ENCODE peak calls at places on chromosomes 3 and 15, in five cellular contexts. T is fibroblast of lung; O is nephron progenitor cell; H is CD4-positive, alpha-beta T cell; Y is neural crest cell. K is an unnamed sample.

GRCh38 chr15:87589134-87589533 is 667.4 kb downstream of the NTRK3 start:
- DNase-seq in H (no peak), O (no peak), Y (no peak), T (no peak), K (no peak)

GRCh38 chr15:62739507-62739906 is 303.0 kb upstream of the TPM1 start:
- DNase-seq in O (no peak), T (peak), H (no peak), Y (no peak), K (no peak)

GRCh38 chr3:124075758-124076157 is 83.8 kb upstream of the ROPN1 start:
- DNase-seq in O (no peak), T (no peak), H (no peak), Y (no peak), K (no peak)

GRCh38 chr3:129233538-129233937 is 15.9 kb upstream of the COPG1 start:
- DNase-seq in H (no peak), O (no peak), Y (no peak), T (no peak), K (peak)

GRCh38 chr15:90320062-90320884 is 31.8 kb upstream of the ZNF774 start:
- DNase-seq in T (peak), Y (peak), O (peak), H (peak), K (peak)

GRCh38 chr3:131535131-131535530 is 32.4 kb upstream of the MRPL3 start:
- DNase-seq in O (no peak), Y (no peak), H (no peak), T (peak), K (no peak)

GRCh38 chr3:127011270-127011992 is 28.5 kb downstream of the PLXNA1 start:
- DNase-seq in Y (no peak), H (no peak), T (peak), O (no peak), K (peak)

GRCh38 chr3:29665688-29666087 is 384.8 kb downstream of the RBMS3 start:
- DNase-seq in Y (no peak), O (no peak), H (no peak), T (no peak), K (no peak)

GRCh38 chr3:48459773-48460516 is 13.4 kb downstream of the ATRIP start:
- DNase-seq in H (no peak), T (no peak), O (no peak), Y (no peak), K (no peak)

GRCh38 chr3:100766069-100766468 is 56.8 kb downstream of the TFG start:
- DNase-seq in O (no peak), T (no peak), H (no peak), Y (no peak), K (no peak)

GRCh38 chr3:195356151-195357086 is 85.5 kb upstream of the XXYLT1 start:
- DNase-seq in H (no peak), O (no peak), Y (peak), T (peak), K (peak)

GRCh38 chr3:47016934-47017435 is 37.5 kb downstream of the NBEAL2 start:
- DNase-seq in H (no peak), Y (no peak), T (peak), O (no peak), K (no peak)

GRCh38 chr15:60673918-60674558 is 195.1 kb upstream of the ICE2 start:
- DNase-seq in Y (no peak), H (no peak), T (peak), O (no peak), K (no peak)

GRCh38 chr15:101280007-101280406 is 2.7 kb upstream of the SELENOS start:
- DNase-seq in H (no peak), Y (no peak), O (no peak), T (no peak), K (no peak)

GRCh38 chr3:13955084-13955483 is 75.2 kb upstream of the WNT7A start:
- DNase-seq in Y (no peak), O (no peak), T (no peak), H (no peak), K (no peak)

GRCh38 chr3:66667284-66667683 is 166.5 kb upstream of the LRIG1 start:
- DNase-seq in T (no peak), H (no peak), Y (no peak), O (no peak), K (no peak)

GRCh38 chr3:172102123-172102882 is 62.9 kb downstream of the FNDC3B start:
- DNase-seq in Y (no peak), T (no peak), H (peak), O (no peak), K (no peak)

GRCh38 chr3:195895078-195895899 is 13.1 kb downstream of the TNK2 start:
- DNase-seq in T (peak), O (peak), H (peak), Y (peak), K (peak)

GRCh38 chr3:111776844-111777483 is 82.1 kb upstream of the PHLDB2 start:
- DNase-seq in Y (no peak), T (no peak), O (no peak), H (no peak), K (no peak)

GRCh38 chr15:45102226-45102625 is 11.7 kb downstream of the DUOX2 start:
- DNase-seq in Y (no peak), T (no peak), O (no peak), H (no peak), K (no peak)

GRCh38 chr3:171461087-171461917 is 1.1 kb upstream of the TNIK start:
- DNase-seq in H (peak), Y (no peak), T (peak), O (no peak), K (no peak)

GRCh38 chr3:43995078-43995928 is 246.4 kb upstream of the TOPAZ1 start:
- DNase-seq in O (peak), T (peak), H (no peak), Y (no peak), K (no peak)

GRCh38 chr3:126484148-126484547 is 8.5 kb upstream of the ZXDC start:
- DNase-seq in O (no peak), H (no peak), Y (no peak), T (no peak), K (no peak)

GRCh38 chr3:124297062-124297980 is 305.4 kb upstream of the ROPN1 start:
- DNase-seq in O (no peak), H (no peak), Y (no peak), T (no peak), K (peak)

GRCh38 chr3:147930417-147930816 is 521.3 kb downstream of the ZIC1 start:
- DNase-seq in T (no peak), Y (no peak), H (no peak), O (no peak), K (no peak)

GRCh38 chr3:188205992-188206416 is 52.0 kb downstream of the LPP start:
- DNase-seq in O (no peak), Y (no peak), H (no peak), T (no peak), K (no peak)

DNA sequence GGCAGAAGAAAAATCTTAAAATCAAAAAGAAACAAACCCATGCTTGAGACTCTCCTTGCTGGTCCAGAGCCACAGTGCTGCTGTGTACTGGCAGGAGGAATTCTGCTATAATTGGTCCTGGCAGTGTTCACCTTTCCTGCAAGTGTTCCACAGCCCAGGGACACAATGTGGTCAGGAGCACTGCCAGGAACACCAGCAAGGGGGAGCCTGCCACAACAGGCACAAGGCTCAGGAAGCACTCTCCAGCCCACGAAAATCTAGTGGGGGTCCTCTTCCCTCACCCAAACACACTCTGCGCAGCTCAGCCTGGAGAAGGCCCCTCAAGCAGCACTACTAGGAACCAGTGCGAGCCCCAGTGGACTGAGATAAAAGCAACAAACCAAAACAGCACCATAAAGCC is 92.9 kb downstream of the UBE3A start:
- DNase-seq in H (no peak), O (peak), Y (no peak), T (peak), K (peak)
- TF ChIP-seq CTCF in H (no peak), O (no peak), Y (no peak), T (peak), K (peak)

GRCh38 chr3:59064728-59065127 is 14.9 kb upstream of the CFAP20DC start:
- DNase-seq in Y (no peak), H (no peak), T (no peak), O (no peak), K (no peak)

GRCh38 chr3:59065240-59065639 is 15.4 kb upstream of the CFAP20DC start:
- DNase-seq in H (no peak), T (no peak), Y (no peak), O (no peak), K (no peak)

GRCh38 chr3:59069838-59070237 is 20.0 kb upstream of the CFAP20DC start:
- DNase-seq in T (no peak), H (no peak), O (no peak), Y (no peak), K (no peak)

DNA sequence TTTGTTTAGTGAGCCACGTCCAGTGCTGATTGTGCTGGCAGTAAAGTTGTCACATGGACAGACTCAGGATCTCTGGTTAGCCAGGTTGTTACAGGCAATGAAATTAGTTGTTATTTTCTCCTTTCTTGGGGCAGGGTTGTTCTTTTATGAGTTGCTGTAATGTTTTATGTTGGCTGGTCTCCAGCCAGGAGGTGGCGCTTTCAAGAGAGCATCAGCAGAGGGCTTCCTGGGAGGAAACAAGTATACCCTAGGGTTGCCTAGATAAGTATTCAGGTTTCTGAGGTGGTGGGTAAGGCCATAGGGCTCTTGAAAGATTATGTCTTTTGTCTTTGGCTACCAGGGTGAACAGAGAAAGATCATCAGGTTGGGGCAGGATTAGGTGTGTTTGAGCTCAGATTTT is 14.5 kb upstream of the CFAP20DC start:
- DNase-seq in H (no peak), Y (no peak), O (no peak), T (no peak), K (no peak)
- TF ChIP-seq CTCF in H (no peak), Y (no peak), O (no peak), T (no peak), K (no peak)

GRCh38 chr3:141686477-141687280 is 51.4 kb upstream of the RNF7 start:
- DNase-seq in T (peak), O (no peak), Y (no peak), H (no peak), K (peak)

GRCh38 chr3:141684758-141685157 is 53.3 kb upstream of the RNF7 start:
- DNase-seq in Y (no peak), T (no peak), O (no peak), H (no peak), K (no peak)

GRCh38 chr3:141690366-141691072 is 47.6 kb upstream of the RNF7 start:
- DNase-seq in T (no peak), O (no peak), Y (no peak), H (no peak), K (no peak)
- TF ChIP-seq CTCF in T (no peak), O (no peak), Y (no peak), H (no peak), K (no peak)

DNA sequence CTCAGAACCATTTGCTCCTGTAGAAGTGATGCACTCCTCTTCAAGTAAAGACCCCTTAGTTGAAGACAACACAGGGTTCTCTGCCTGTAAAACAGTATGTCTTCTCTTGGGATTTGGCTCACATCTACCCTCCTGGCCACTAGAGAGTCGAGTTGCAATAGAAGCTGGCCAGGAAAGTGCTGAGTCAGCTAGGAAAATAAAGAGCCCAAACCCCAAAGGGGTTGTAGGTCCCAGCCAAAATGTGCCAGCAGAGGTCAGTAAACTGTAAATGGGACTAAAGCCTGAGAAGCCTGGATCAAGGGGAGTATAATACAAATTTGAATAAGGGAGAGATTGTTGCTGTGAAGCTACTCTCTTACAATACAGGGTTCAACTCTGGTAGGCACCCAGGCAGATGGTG is 37.2 kb upstream of the THBS1 start:
- DNase-seq in H (no peak), Y (no peak), O (no peak), T (peak), K (no peak)
- TF ChIP-seq CTCF in H (no peak), Y (no peak), O (no peak), T (no peak), K (no peak)

DNA sequence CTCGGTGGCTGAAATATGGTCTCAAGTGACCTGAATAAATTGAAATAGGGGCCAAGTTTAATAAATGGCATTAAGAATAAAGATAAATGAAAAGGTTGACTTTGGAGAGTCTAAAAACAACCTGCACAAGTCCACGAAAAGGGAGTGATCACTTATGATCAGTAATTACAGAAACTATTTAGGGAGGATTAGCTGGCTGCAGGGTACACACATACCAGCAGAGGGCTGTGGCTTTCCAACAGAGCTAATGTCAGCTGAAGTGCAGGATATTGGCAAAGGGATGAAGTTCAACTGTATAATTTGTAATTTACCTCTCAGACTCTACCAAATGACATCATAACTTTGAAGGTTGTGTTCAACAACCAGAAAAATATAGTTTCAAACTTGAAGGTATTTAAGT is 86.8 kb downstream of the SYNPR start:
- DNase-seq in Y (no peak), H (no peak), O (peak), T (no peak), K (no peak)
- TF ChIP-seq CTCF in Y (peak), H (no peak), O (peak), T (no peak), K (no peak)

DNA sequence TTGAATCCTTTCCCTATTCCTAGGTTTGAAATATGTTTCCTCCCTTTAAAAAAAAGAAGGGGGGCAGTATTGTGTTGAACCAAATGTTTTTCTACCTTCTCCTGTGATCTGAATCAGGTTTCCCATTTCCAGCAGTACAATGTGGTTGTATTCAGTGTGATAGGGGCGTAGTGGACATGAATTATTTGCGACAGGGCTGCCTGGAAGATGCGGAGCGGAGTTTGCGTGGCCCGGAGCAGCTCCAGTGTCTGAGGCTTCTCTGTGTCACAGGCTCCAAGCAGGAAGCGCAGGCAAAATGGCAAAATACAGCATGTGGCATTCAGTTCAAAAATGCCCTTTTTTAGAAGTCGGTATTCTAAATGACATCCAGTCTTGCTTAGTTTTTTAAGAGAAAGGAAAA is 154.4 kb downstream of the PGPEP1L start:
- DNase-seq in T (peak), Y (peak), H (peak), O (peak), K (peak)
- TF ChIP-seq CTCF in T (no peak), Y (no peak), H (no peak), O (no peak), K (no peak)

GRCh38 chr15:51735211-51735610 is 2.2 kb downstream of the LYSMD2 start:
- DNase-seq in T (no peak), H (no peak), O (no peak), Y (no peak), K (no peak)
- TF ChIP-seq CTCF in T (no peak), H (no peak), O (no peak), Y (no peak), K (peak)

K was measured in heart right ventricle.